ENCODE peak calls at places on chromosomes 3 and 15, in ten cellular contexts. One of them, this sample, is unnamed.

GRCh38 chr3:152256829-152257228 is 11.9 kb upstream of the MBNL1 start:
- DNase-seq in posterior cingulate gyrus: no peak
- DNase-seq in CD8-positive, alpha-beta T cell: no peak
- DNase-seq in uterus: no peak
- DNase-seq in stimulated activated CD8-positive, alpha-beta memory T cell treated with anti-CD3 and anti-CD28 coated beads, Interleukin-7, amount 100 ng/mL, for 1 hour: no peak
- DNase-seq in lung microvascular endothelial cell: no peak
- DNase-seq in activated CD8-positive, alpha-beta memory T cell treated with anti-CD3 and anti-CD28 coated beads, Interleukin-2, amount 10 ng/mL, durations not matched to agents 7 days and 5 days: no peak
- DNase-seq in activated CD4-positive, alpha-beta T cell treated with anti-CD3 and anti-CD28 coated beads, Interleukin-2, amount 10 ng/mL, durations not matched to agents 7 days and 5 days: no peak
- DNase-seq in esophagus muscularis mucosa: no peak
- DNase-seq in breast epithelium: no peak
- DNase-seq in this sample: no peak

GRCh38 chr3:46523556-46523955 is 25.8 kb downstream of the RTP3 start:
- DNase-seq in breast epithelium: no peak
- DNase-seq in lung microvascular endothelial cell: no peak
- DNase-seq in activated CD8-positive, alpha-beta memory T cell treated with anti-CD3 and anti-CD28 coated beads, Interleukin-2, amount 10 ng/mL, durations not matched to agents 7 days and 5 days: no peak
- DNase-seq in activated CD4-positive, alpha-beta T cell treated with anti-CD3 and anti-CD28 coated beads, Interleukin-2, amount 10 ng/mL, durations not matched to agents 7 days and 5 days: no peak
- DNase-seq in esophagus muscularis mucosa: peak
- DNase-seq in uterus: no peak
- DNase-seq in CD8-positive, alpha-beta T cell: no peak
- DNase-seq in posterior cingulate gyrus: no peak
- DNase-seq in stimulated activated CD8-positive, alpha-beta memory T cell treated with anti-CD3 and anti-CD28 coated beads, Interleukin-7, amount 100 ng/mL, for 1 hour: no peak
- DNase-seq in this sample: no peak

GRCh38 chr3:44982817-44983216 is 6.8 kb downstream of the EXOSC7 start:
- DNase-seq in posterior cingulate gyrus: no peak
- DNase-seq in uterus: no peak
- DNase-seq in lung microvascular endothelial cell: no peak
- DNase-seq in esophagus muscularis mucosa: no peak
- DNase-seq in breast epithelium: no peak
- DNase-seq in CD8-positive, alpha-beta T cell: no peak
- DNase-seq in stimulated activated CD8-positive, alpha-beta memory T cell treated with anti-CD3 and anti-CD28 coated beads, Interleukin-7, amount 100 ng/mL, for 1 hour: no peak
- DNase-seq in activated CD8-positive, alpha-beta memory T cell treated with anti-CD3 and anti-CD28 coated beads, Interleukin-2, amount 10 ng/mL, durations not matched to agents 7 days and 5 days: no peak
- DNase-seq in activated CD4-positive, alpha-beta T cell treated with anti-CD3 and anti-CD28 coated beads, Interleukin-2, amount 10 ng/mL, durations not matched to agents 7 days and 5 days: no peak
- DNase-seq in this sample: no peak

GRCh38 chr3:177554900-177555759 is 357.8 kb upstream of the TBL1XR1 start:
- DNase-seq in stimulated activated CD8-positive, alpha-beta memory T cell treated with anti-CD3 and anti-CD28 coated beads, Interleukin-7, amount 100 ng/mL, for 1 hour: no peak
- DNase-seq in lung microvascular endothelial cell: no peak
- DNase-seq in uterus: no peak
- DNase-seq in activated CD8-positive, alpha-beta memory T cell treated with anti-CD3 and anti-CD28 coated beads, Interleukin-2, amount 10 ng/mL, durations not matched to agents 7 days and 5 days: no peak
- DNase-seq in posterior cingulate gyrus: no peak
- DNase-seq in esophagus muscularis mucosa: no peak
- DNase-seq in activated CD4-positive, alpha-beta T cell treated with anti-CD3 and anti-CD28 coated beads, Interleukin-2, amount 10 ng/mL, durations not matched to agents 7 days and 5 days: no peak
- DNase-seq in breast epithelium: no peak
- DNase-seq in CD8-positive, alpha-beta T cell: no peak
- DNase-seq in this sample: no peak

GRCh38 chr3:108862865-108863798 is 40.5 kb downstream of the TRAT1 start:
- DNase-seq in stimulated activated CD8-positive, alpha-beta memory T cell treated with anti-CD3 and anti-CD28 coated beads, Interleukin-7, amount 100 ng/mL, for 1 hour: no peak
- DNase-seq in posterior cingulate gyrus: no peak
- DNase-seq in lung microvascular endothelial cell: no peak
- DNase-seq in breast epithelium: no peak
- DNase-seq in CD8-positive, alpha-beta T cell: no peak
- DNase-seq in uterus: no peak
- DNase-seq in esophagus muscularis mucosa: no peak
- DNase-seq in activated CD8-positive, alpha-beta memory T cell treated with anti-CD3 and anti-CD28 coated beads, Interleukin-2, amount 10 ng/mL, durations not matched to agents 7 days and 5 days: peak
- DNase-seq in activated CD4-positive, alpha-beta T cell treated with anti-CD3 and anti-CD28 coated beads, Interleukin-2, amount 10 ng/mL, durations not matched to agents 7 days and 5 days: peak
- DNase-seq in this sample: peak

GRCh38 chr3:79040701-79041100 is 727.1 kb downstream of the ROBO1 start:
- DNase-seq in uterus: no peak
- DNase-seq in stimulated activated CD8-positive, alpha-beta memory T cell treated with anti-CD3 and anti-CD28 coated beads, Interleukin-7, amount 100 ng/mL, for 1 hour: no peak
- DNase-seq in lung microvascular endothelial cell: no peak
- DNase-seq in activated CD4-positive, alpha-beta T cell treated with anti-CD3 and anti-CD28 coated beads, Interleukin-2, amount 10 ng/mL, durations not matched to agents 7 days and 5 days: no peak
- DNase-seq in posterior cingulate gyrus: no peak
- DNase-seq in breast epithelium: no peak
- DNase-seq in esophagus muscularis mucosa: no peak
- DNase-seq in activated CD8-positive, alpha-beta memory T cell treated with anti-CD3 and anti-CD28 coated beads, Interleukin-2, amount 10 ng/mL, durations not matched to agents 7 days and 5 days: no peak
- DNase-seq in CD8-positive, alpha-beta T cell: no peak
- DNase-seq in this sample: no peak

GRCh38 chr15:41018534-41018933 is 65.3 kb downstream of the CHAC1 start:
- DNase-seq in activated CD8-positive, alpha-beta memory T cell treated with anti-CD3 and anti-CD28 coated beads, Interleukin-2, amount 10 ng/mL, durations not matched to agents 7 days and 5 days: no peak
- DNase-seq in activated CD4-positive, alpha-beta T cell treated with anti-CD3 and anti-CD28 coated beads, Interleukin-2, amount 10 ng/mL, durations not matched to agents 7 days and 5 days: no peak
- DNase-seq in uterus: peak
- DNase-seq in CD8-positive, alpha-beta T cell: no peak
- DNase-seq in lung microvascular endothelial cell: peak
- DNase-seq in posterior cingulate gyrus: no peak
- DNase-seq in esophagus muscularis mucosa: no peak
- DNase-seq in breast epithelium: peak
- DNase-seq in stimulated activated CD8-positive, alpha-beta memory T cell treated with anti-CD3 and anti-CD28 coated beads, Interleukin-7, amount 100 ng/mL, for 1 hour: no peak
- DNase-seq in this sample: no peak

GRCh38 chr15:60656041-60656440 is 177.1 kb upstream of the ICE2 start:
- DNase-seq in breast epithelium: no peak
- DNase-seq in posterior cingulate gyrus: no peak
- DNase-seq in uterus: no peak
- DNase-seq in esophagus muscularis mucosa: no peak
- DNase-seq in activated CD4-positive, alpha-beta T cell treated with anti-CD3 and anti-CD28 coated beads, Interleukin-2, amount 10 ng/mL, durations not matched to agents 7 days and 5 days: no peak
- DNase-seq in stimulated activated CD8-positive, alpha-beta memory T cell treated with anti-CD3 and anti-CD28 coated beads, Interleukin-7, amount 100 ng/mL, for 1 hour: no peak
- DNase-seq in lung microvascular endothelial cell: peak
- DNase-seq in CD8-positive, alpha-beta T cell: no peak
- DNase-seq in activated CD8-positive, alpha-beta memory T cell treated with anti-CD3 and anti-CD28 coated beads, Interleukin-2, amount 10 ng/mL, durations not matched to agents 7 days and 5 days: no peak
- DNase-seq in this sample: no peak

GRCh38 chr3:4994144-4994730 is 15.0 kb downstream of the BHLHE40 start:
- DNase-seq in esophagus muscularis mucosa: no peak
- DNase-seq in activated CD8-positive, alpha-beta memory T cell treated with anti-CD3 and anti-CD28 coated beads, Interleukin-2, amount 10 ng/mL, durations not matched to agents 7 days and 5 days: peak
- DNase-seq in posterior cingulate gyrus: no peak
- DNase-seq in uterus: no peak
- DNase-seq in breast epithelium: peak
- DNase-seq in activated CD4-positive, alpha-beta T cell treated with anti-CD3 and anti-CD28 coated beads, Interleukin-2, amount 10 ng/mL, durations not matched to agents 7 days and 5 days: no peak
- DNase-seq in stimulated activated CD8-positive, alpha-beta memory T cell treated with anti-CD3 and anti-CD28 coated beads, Interleukin-7, amount 100 ng/mL, for 1 hour: no peak
- DNase-seq in lung microvascular endothelial cell: no peak
- DNase-seq in CD8-positive, alpha-beta T cell: no peak
- DNase-seq in this sample: no peak

GRCh38 chr15:36109943-36110658 is 469.3 kb upstream of the CDIN1 start:
- DNase-seq in uterus: no peak
- DNase-seq in CD8-positive, alpha-beta T cell: no peak
- DNase-seq in lung microvascular endothelial cell: no peak
- DNase-seq in posterior cingulate gyrus: no peak
- DNase-seq in activated CD4-positive, alpha-beta T cell treated with anti-CD3 and anti-CD28 coated beads, Interleukin-2, amount 10 ng/mL, durations not matched to agents 7 days and 5 days: no peak
- DNase-seq in stimulated activated CD8-positive, alpha-beta memory T cell treated with anti-CD3 and anti-CD28 coated beads, Interleukin-7, amount 100 ng/mL, for 1 hour: no peak
- DNase-seq in activated CD8-positive, alpha-beta memory T cell treated with anti-CD3 and anti-CD28 coated beads, Interleukin-2, amount 10 ng/mL, durations not matched to agents 7 days and 5 days: no peak
- DNase-seq in esophagus muscularis mucosa: no peak
- DNase-seq in breast epithelium: no peak
- DNase-seq in this sample: no peak

GRCh38 chr3:17182158-17182557 is 297.4 kb downstream of the PLCL2 start:
- DNase-seq in activated CD4-positive, alpha-beta T cell treated with anti-CD3 and anti-CD28 coated beads, Interleukin-2, amount 10 ng/mL, durations not matched to agents 7 days and 5 days: no peak
- DNase-seq in CD8-positive, alpha-beta T cell: no peak
- DNase-seq in posterior cingulate gyrus: no peak
- DNase-seq in esophagus muscularis mucosa: no peak
- DNase-seq in uterus: no peak
- DNase-seq in lung microvascular endothelial cell: no peak
- DNase-seq in stimulated activated CD8-positive, alpha-beta memory T cell treated with anti-CD3 and anti-CD28 coated beads, Interleukin-7, amount 100 ng/mL, for 1 hour: no peak
- DNase-seq in activated CD8-positive, alpha-beta memory T cell treated with anti-CD3 and anti-CD28 coated beads, Interleukin-2, amount 10 ng/mL, durations not matched to agents 7 days and 5 days: no peak
- DNase-seq in breast epithelium: no peak
- DNase-seq in this sample: no peak

GRCh38 chr3:21393684-21394307 is 357.2 kb downstream of the ZNF385D start:
- DNase-seq in uterus: no peak
- DNase-seq in posterior cingulate gyrus: no peak
- DNase-seq in activated CD4-positive, alpha-beta T cell treated with anti-CD3 and anti-CD28 coated beads, Interleukin-2, amount 10 ng/mL, durations not matched to agents 7 days and 5 days: no peak
- DNase-seq in stimulated activated CD8-positive, alpha-beta memory T cell treated with anti-CD3 and anti-CD28 coated beads, Interleukin-7, amount 100 ng/mL, for 1 hour: no peak
- DNase-seq in esophagus muscularis mucosa: no peak
- DNase-seq in lung microvascular endothelial cell: no peak
- DNase-seq in breast epithelium: no peak
- DNase-seq in CD8-positive, alpha-beta T cell: no peak
- DNase-seq in activated CD8-positive, alpha-beta memory T cell treated with anti-CD3 and anti-CD28 coated beads, Interleukin-2, amount 10 ng/mL, durations not matched to agents 7 days and 5 days: no peak
- DNase-seq in this sample: no peak

GRCh38 chr3:137946341-137946973 is 63.5 kb upstream of the CLDN18 start:
- DNase-seq in activated CD8-positive, alpha-beta memory T cell treated with anti-CD3 and anti-CD28 coated beads, Interleukin-2, amount 10 ng/mL, durations not matched to agents 7 days and 5 days: peak
- DNase-seq in lung microvascular endothelial cell: peak
- DNase-seq in stimulated activated CD8-positive, alpha-beta memory T cell treated with anti-CD3 and anti-CD28 coated beads, Interleukin-7, amount 100 ng/mL, for 1 hour: peak
- DNase-seq in breast epithelium: no peak
- DNase-seq in CD8-positive, alpha-beta T cell: peak
- DNase-seq in activated CD4-positive, alpha-beta T cell treated with anti-CD3 and anti-CD28 coated beads, Interleukin-2, amount 10 ng/mL, durations not matched to agents 7 days and 5 days: peak
- DNase-seq in posterior cingulate gyrus: no peak
- DNase-seq in esophagus muscularis mucosa: peak
- DNase-seq in uterus: peak
- DNase-seq in this sample: peak

GRCh38 chr3:184806567-184807271 is 5.2 kb upstream of the VPS8 start:
- DNase-seq in stimulated activated CD8-positive, alpha-beta memory T cell treated with anti-CD3 and anti-CD28 coated beads, Interleukin-7, amount 100 ng/mL, for 1 hour: no peak
- DNase-seq in breast epithelium: no peak
- DNase-seq in esophagus muscularis mucosa: no peak
- DNase-seq in activated CD4-positive, alpha-beta T cell treated with anti-CD3 and anti-CD28 coated beads, Interleukin-2, amount 10 ng/mL, durations not matched to agents 7 days and 5 days: no peak
- DNase-seq in activated CD8-positive, alpha-beta memory T cell treated with anti-CD3 and anti-CD28 coated beads, Interleukin-2, amount 10 ng/mL, durations not matched to agents 7 days and 5 days: no peak
- DNase-seq in lung microvascular endothelial cell: no peak
- DNase-seq in uterus: no peak
- DNase-seq in posterior cingulate gyrus: no peak
- DNase-seq in CD8-positive, alpha-beta T cell: no peak
- DNase-seq in this sample: no peak

GRCh38 chr15:77342767-77343166 is 77.1 kb downstream of the PEAK1 start:
- DNase-seq in activated CD4-positive, alpha-beta T cell treated with anti-CD3 and anti-CD28 coated beads, Interleukin-2, amount 10 ng/mL, durations not matched to agents 7 days and 5 days: no peak
- DNase-seq in breast epithelium: no peak
- DNase-seq in activated CD8-positive, alpha-beta memory T cell treated with anti-CD3 and anti-CD28 coated beads, Interleukin-2, amount 10 ng/mL, durations not matched to agents 7 days and 5 days: no peak
- DNase-seq in uterus: no peak
- DNase-seq in CD8-positive, alpha-beta T cell: no peak
- DNase-seq in posterior cingulate gyrus: no peak
- DNase-seq in stimulated activated CD8-positive, alpha-beta memory T cell treated with anti-CD3 and anti-CD28 coated beads, Interleukin-7, amount 100 ng/mL, for 1 hour: no peak
- DNase-seq in esophagus muscularis mucosa: no peak
- DNase-seq in lung microvascular endothelial cell: peak
- DNase-seq in this sample: no peak

GRCh38 chr3:123698813-123699212 is 114.0 kb upstream of the HACD2 start:
- DNase-seq in activated CD4-positive, alpha-beta T cell treated with anti-CD3 and anti-CD28 coated beads, Interleukin-2, amount 10 ng/mL, durations not matched to agents 7 days and 5 days: no peak
- DNase-seq in esophagus muscularis mucosa: no peak
- DNase-seq in uterus: no peak
- DNase-seq in posterior cingulate gyrus: no peak
- DNase-seq in lung microvascular endothelial cell: no peak
- DNase-seq in stimulated activated CD8-positive, alpha-beta memory T cell treated with anti-CD3 and anti-CD28 coated beads, Interleukin-7, amount 100 ng/mL, for 1 hour: no peak
- DNase-seq in activated CD8-positive, alpha-beta memory T cell treated with anti-CD3 and anti-CD28 coated beads, Interleukin-2, amount 10 ng/mL, durations not matched to agents 7 days and 5 days: no peak
- DNase-seq in breast epithelium: no peak
- DNase-seq in CD8-positive, alpha-beta T cell: no peak
- DNase-seq in this sample: no peak